ENCODE peak calls at places on chromosome 17, in seven cellular contexts. Y, P, E, R, O, Z and Q are unnamed samples.
A peak's percentile ranks its signal among the peaks of the same experiment; 100 is the strongest.

GRCh38 chr17:29043539-29044165 is 711 bp downstream of the PIPOX start:
- DNase-seq in R (no peak), P (no peak), Z (no peak), E (no peak), Y (no peak), O (no peak), Q (no peak)

GRCh38 chr17:21373034-21373433 is 3.1 kb upstream of the KCNJ12 start:
- DNase-seq in O (no peak), Y (no peak), E (no peak), Z (no peak), P (peak; percentile 95), R (no peak), Q (no peak)

GRCh38 chr17:41298458-41299135 is 4.1 kb downstream of the KRTAP29-1 start:
- DNase-seq in P (no peak), O (no peak), Z (no peak), Y (no peak), E (no peak), R (peak; percentile 46), Q (no peak)

GRCh38 chr17:50443492-50444051 is 17.6 kb downstream of the ACSF2 start:
- DNase-seq in Y (peak; percentile 40), R (no peak), P (no peak), E (no peak), O (no peak), Z (no peak), Q (no peak)

GRCh38 chr17:61571624-61572023 is 19.4 kb downstream of the NACA2 start:
- DNase-seq in O (no peak), Z (no peak), P (peak; percentile 11), Y (no peak), R (no peak), E (no peak), Q (no peak)

GRCh38 chr17:69732272-69732671 is 317.8 kb downstream of the MAP2K6 start:
- DNase-seq in P (no peak), E (no peak), R (no peak), Y (no peak), Z (no peak), O (no peak), Q (no peak)

GRCh38 chr17:17141860-17142552 is 64.1 kb downstream of the PLD6 start:
- DNase-seq in P (peak; percentile 84), E (no peak), Z (no peak), Y (peak; percentile 71), R (peak; percentile 80), O (no peak), Q (peak; percentile 63)

GRCh38 chr17:863880-864279 is 81.7 kb downstream of the MRM3 start:
- DNase-seq in Z (no peak), P (no peak), Y (no peak), E (no peak), O (no peak), R (no peak), Q (no peak)

GRCh38 chr17:63703556-63704258 is 3.8 kb upstream of the LIMD2 start:
- DNase-seq in P (no peak), R (no peak), Z (no peak), O (no peak), Y (no peak), E (peak; percentile 34), Q (no peak)

GRCh38 chr17:63988741-63989621 is 9.2 kb upstream of the PRR29 start:
- DNase-seq in R (peak; percentile 66), E (peak; percentile 52), Z (no peak), P (no peak), Y (peak; percentile 42), O (peak; percentile 21), Q (no peak)

GRCh38 chr17:63837480-63837879 is 5.0 kb downstream of the SMARCD2 start:
- DNase-seq in P (no peak), Z (no peak), O (no peak), Y (no peak), R (no peak), E (no peak), Q (no peak)

GRCh38 chr17:39935896-39936295 is 8.4 kb downstream of the LRRC3C start:
- DNase-seq in Z (no peak), O (no peak), R (no peak), Y (no peak), E (no peak), P (no peak), Q (no peak)

GRCh38 chr17:78000351-78000750 is 41.8 kb downstream of the TNRC6C start:
- DNase-seq in P (no peak), E (no peak), R (no peak), Z (no peak), Y (peak; percentile 56), O (no peak), Q (no peak)
- H3K27ac ChIP-seq in P (no peak overlapping the region), E (no peak overlapping the region), R (no peak overlapping the region), Z (no peak overlapping the region), Y (no peak overlapping the region), O (no peak overlapping the region), Q (no peak overlapping the region)

GRCh38 chr17:78266231-78266631 is 34.8 kb downstream of the TMEM235 start:
- DNase-seq in P (no peak), Y (no peak), E (peak; percentile 60), R (no peak), O (no peak), Z (no peak), Q (no peak)

GRCh38 chr17:78265121-78265520 is 33.7 kb downstream of the TMEM235 start:
- DNase-seq in E (no peak), P (no peak), R (no peak), O (no peak), Y (no peak), Z (no peak), Q (no peak)

GRCh38 chr17:78263736-78264340 is 32.4 kb downstream of the TMEM235 start:
- DNase-seq in P (no peak), Z (no peak), E (peak; percentile 59), R (no peak), Y (no peak), O (no peak), Q (no peak)

GRCh38 chr17:78266771-78267170 is 35.3 kb downstream of the TMEM235 start:
- DNase-seq in P (no peak), R (peak; percentile 33), E (peak; percentile 59), Y (no peak), O (no peak), Z (no peak), Q (no peak)

GRCh38 chr17:78263063-78263735 is 31.8 kb downstream of the TMEM235 start:
- DNase-seq in Z (peak; percentile 77), R (peak; percentile 46), E (peak; percentile 74), P (no peak), O (peak; percentile 72), Y (peak; percentile 50), Q (no peak)
- H3K4me1 ChIP-seq in Z (peaks cover 93% of the 10 kb centered on the region), R (peaks cover 3% of the 10 kb centered on the region), E (peaks cover 37% of the 10 kb centered on the region), P (no peaks in the 10 kb centered on the region), O (peaks cover 2% of the 10 kb centered on the region), Y (peaks cover 40% of the 10 kb centered on the region), Q (peaks cover 30% of the 10 kb centered on the region)

GRCh38 chr17:45112559-45113423 is 19.5 kb downstream of the PLCD3 start:
- DNase-seq in R (no peak), E (no peak), O (no peak), Y (no peak), P (no peak), Z (no peak), Q (no peak)
- H3K27ac ChIP-seq in R (no peak overlapping the region), E (no peak overlapping the region), O (peak overlapping the region; percentile 90), Y (no peak overlapping the region), P (no peak overlapping the region), Z (no peak overlapping the region), Q (no peak overlapping the region)

GRCh38 chr17:59829217-59830006 is 63.3 kb downstream of the TUBD1 start:
- DNase-seq in E (no peak), Z (no peak), R (no peak), P (peak; percentile 94), O (no peak), Y (peak; percentile 98), Q (no peak)
- H3K4me1 ChIP-seq in E (peaks cover 51% of the 10 kb centered on the region), Z (peaks cover 68% of the 10 kb centered on the region), R (peaks cover 12% of the 10 kb centered on the region), P (peaks cover 84% of the 10 kb centered on the region), O (peaks cover 12% of the 10 kb centered on the region), Y (peaks cover 33% of the 10 kb centered on the region), Q (peaks cover 18% of the 10 kb centered on the region)

DNA sequence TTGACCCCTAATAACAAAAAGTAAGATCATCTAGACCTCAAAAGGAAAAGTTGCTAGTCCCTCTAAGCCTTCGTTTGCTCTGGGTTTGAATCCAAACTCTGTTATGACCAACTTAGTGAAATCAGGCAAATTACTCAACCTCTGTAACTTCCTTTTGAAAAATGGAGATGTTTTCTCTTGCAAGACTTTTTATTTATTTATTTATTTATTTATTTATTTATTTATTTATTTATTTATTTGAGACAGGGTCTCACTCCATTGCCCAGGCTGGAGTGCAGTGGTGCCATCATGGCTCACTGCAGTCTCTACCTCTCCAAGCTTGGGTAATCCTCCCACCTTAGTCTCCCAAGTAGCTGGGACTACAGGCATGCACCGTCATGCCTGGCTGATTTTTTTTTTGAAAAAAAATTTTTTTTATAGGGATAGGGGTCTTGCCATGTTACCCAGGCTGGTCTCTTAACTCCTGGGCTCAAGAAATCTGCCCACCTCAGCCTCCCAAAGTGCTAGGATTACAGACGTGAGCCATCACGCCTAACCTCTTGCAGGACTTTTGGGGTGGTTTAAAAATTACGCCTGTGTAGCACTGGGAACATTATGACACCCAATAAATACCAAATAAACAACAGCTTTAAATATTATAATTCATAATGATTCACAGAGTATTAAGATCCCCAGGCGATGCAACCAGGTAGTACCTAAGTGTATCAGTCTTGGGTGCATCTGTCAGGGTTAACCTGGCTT is 63.4 kb downstream of the PITPNC1 start:
- DNase-seq in E (no peak), P (no peak), O (no peak), Z (no peak), Y (peak; percentile 17), R (no peak), Q (no peak)
- H3K27ac ChIP-seq in E (peak overlapping the region; percentile 65), P (no peak overlapping the region), O (peak overlapping the region; percentile 25), Z (peak overlapping the region; percentile 47), Y (no peak overlapping the region), R (no peak overlapping the region), Q (peak overlapping the region; percentile 84)